ENCODE peak calls at places on chromosomes 11 and 22, in four cellular contexts. S is stimulated activated CD4-positive, alpha-beta T cell treated with anti-CD3 and anti-CD28 coated beads, TNF-alpha, amount 100 ng/mL, for 1 hour; Z is NAMALWA; Q is NCI-H774. E is an unnamed sample.

GRCh38 chr11:112227471-112227870 is 1.2 kb downstream of the PTS start:
- DNase-seq in S (no peak), Z (no peak), Q (no peak), E (no peak)

GRCh38 chr22:48483764-48484528 is 1343.7 kb downstream of the BRD1 start:
- DNase-seq in S (no peak), Z (no peak), Q (no peak), E (no peak)

GRCh38 chr22:21055880-21056319 is 10.2 kb downstream of the LRRC74B start:
- DNase-seq in S (no peak), Z (no peak), Q (no peak), E (no peak)

GRCh38 chr22:23893957-23894709 is at the start of gene MIF:
- DNase-seq in S (peak), Z (peak), Q (peak), E (peak)

GRCh38 chr11:27319065-27319464 is 44.0 kb downstream of the CCDC34 start:
- DNase-seq in S (no peak), Z (no peak), Q (no peak), E (no peak)

GRCh38 chr11:65471410-65471762 is 27.5 kb upstream of the MALAT1 start:
- DNase-seq in S (no peak), Z (peak), Q (peak), E (peak)

GRCh38 chr22:27269751-27270586 is 531.6 kb downstream of the MN1 start:
- DNase-seq in S (no peak), Z (no peak), Q (no peak), E (no peak)

GRCh38 chr11:57402188-57403066 is 12.0 kb upstream of the PRG2 start:
- DNase-seq in S (no peak), Z (no peak), Q (no peak), E (no peak)

GRCh38 chr11:62599909-62600308 is 1.8 kb downstream of the MTA2 start:
- DNase-seq in S (no peak), Z (no peak), Q (no peak), E (no peak)

GRCh38 chr11:13929551-13929950 is 33.0 kb upstream of the SPON1 start:
- DNase-seq in S (no peak), Z (no peak), Q (no peak), E (no peak)

GRCh38 chr11:123681007-123681406 is 26.6 kb upstream of the SCN3B start:
- DNase-seq in S (no peak), Z (no peak), Q (no peak), E (no peak)

GRCh38 chr22:32476804-32477203 is 2.2 kb downstream of the FBXO7 start:
- DNase-seq in S (no peak), Z (no peak), Q (no peak), E (no peak)

GRCh38 chr22:36587289-36588154 is 58.6 kb upstream of the EIF3D start:
- DNase-seq in S (no peak), Z (no peak), Q (no peak), E (no peak)

GRCh38 chr11:125938418-125938817 is 7.4 kb upstream of the VSIG10L2 start:
- DNase-seq in S (no peak), Z (no peak), Q (no peak), E (no peak)

GRCh38 chr11:20253796-20254195 is 93.5 kb upstream of the DBX1 start:
- DNase-seq in S (no peak), Z (no peak), Q (no peak), E (peak)

GRCh38 chr11:69305885-69306540 is 12.1 kb downstream of the MYEOV start:
- DNase-seq in S (no peak), Z (no peak), Q (no peak), E (no peak)

E was measured in RPMI8226.